ENCODE peak calls at places on chromosomes 16 and 17, in six cellular contexts. Q is H9, P is astrocyte, D is PC-3, U is Peyer's patch, T is AG04450. F is an unnamed sample.

GRCh38 chr16:72013888-72014538 is 5.5 kb downstream of the DHODH start:
- DNase-seq in Q (no peak), D (no peak), T (no peak), U (no peak), P (peak), F (no peak)

GRCh38 chr16:49019081-49019633 is 262.5 kb downstream of the CBLN1 start:
- DNase-seq in D (no peak), P (peak), T (no peak), Q (peak), U (no peak), F (no peak)

GRCh38 chr16:4624827-4625616 is 396 bp downstream of the MGRN1 start:
- DNase-seq in D (no peak), P (peak), U (peak), Q (peak), T (peak), F (peak)

GRCh38 chr17:69854381-69854780 is 220.6 kb upstream of the KCNJ16 start:
- DNase-seq in T (no peak), P (peak), Q (no peak), U (no peak), D (no peak), F (no peak)

GRCh38 chr16:53504161-53504663 is 1.2 kb upstream of the AKTIP start:
- DNase-seq in Q (no peak), P (peak), T (no peak), U (peak), D (no peak), F (no peak)

GRCh38 chr17:15448580-15448956 is 18.9 kb downstream of the CDRT4 start:
- DNase-seq in U (no peak), D (no peak), Q (no peak), T (no peak), P (no peak), F (no peak)

GRCh38 chr17:49384962-49385361 is 22.9 kb upstream of the ZNF652 start:
- DNase-seq in D (no peak), U (no peak), T (no peak), P (no peak), Q (no peak), F (no peak)

GRCh38 chr17:41689497-41690299 is 1.0 kb downstream of the EIF1 start:
- DNase-seq in D (peak), T (no peak), P (no peak), U (no peak), Q (no peak), F (no peak)

GRCh38 chr17:35088647-35088910 is 25.1 kb upstream of the RFFL start:
- DNase-seq in T (no peak), P (no peak), D (no peak), U (no peak), Q (peak), F (no peak)

GRCh38 chr17:1300580-1300905 is 21.1 kb downstream of the TRARG1 start:
- DNase-seq in Q (no peak), U (no peak), D (no peak), T (no peak), P (no peak), F (no peak)

GRCh38 chr17:58527306-58527705 is 12.9 kb upstream of the MTMR4 start:
- DNase-seq in T (no peak), U (no peak), P (no peak), D (no peak), Q (no peak), F (no peak)

GRCh38 chr17:6913608-6914443 is 82.0 kb upstream of the ALOX12 start:
- DNase-seq in D (peak), Q (peak), P (peak), T (no peak), U (peak), F (peak)

GRCh38 chr17:47316316-47316715 is 7.4 kb upstream of the EFCAB13 start:
- DNase-seq in T (no peak), Q (no peak), U (no peak), D (peak), P (peak), F (no peak)

GRCh38 chr17:76593338-76593737 is 7.7 kb upstream of the ST6GALNAC2 start:
- DNase-seq in P (no peak), T (no peak), D (peak), Q (no peak), U (no peak), F (no peak)

GRCh38 chr17:67111808-67112207 is 67.5 kb downstream of the CACNG1 start:
- DNase-seq in U (no peak), P (no peak), T (no peak), D (no peak), Q (no peak), F (no peak)

GRCh38 chr16:4200000-4200780 is 41.7 kb downstream of the SRL start:
- DNase-seq in D (peak), U (peak), P (peak), T (peak), Q (peak), F (no peak)

GRCh38 chr16:56294014-56294413 is 102.7 kb downstream of the GNAO1 start:
- DNase-seq in P (no peak), T (no peak), D (no peak), U (peak), Q (no peak), F (no peak)

GRCh38 chr16:4379001-4379688 is 7.5 kb downstream of the VASN start:
- DNase-seq in T (no peak), P (no peak), U (no peak), Q (no peak), D (no peak), F (no peak)

GRCh38 chr17:62824290-62825135 is 16.4 kb upstream of the MARCHF10 start:
- DNase-seq in U (no peak), P (peak), D (peak), T (peak), Q (peak), F (no peak)

GRCh38 chr16:30896203-30896889 is at the start of gene CTF1:
- DNase-seq in U (peak), P (peak), T (peak), Q (peak), D (peak), F (peak)

GRCh38 chr16:30895592-30896202 is 717 bp upstream of the CTF1 start:
- DNase-seq in T (no peak), D (peak), Q (no peak), P (no peak), U (no peak), F (no peak)

GRCh38 chr16:30899794-30900193 is 3.4 kb downstream of the CTF1 start:
- DNase-seq in P (no peak), D (no peak), T (no peak), Q (no peak), U (no peak), F (no peak)

GRCh38 chr16:30894540-30895368 is 877 bp upstream of the BCL7C start:
- DNase-seq in Q (no peak), P (no peak), D (peak), T (no peak), U (no peak), F (no peak)

DNA sequence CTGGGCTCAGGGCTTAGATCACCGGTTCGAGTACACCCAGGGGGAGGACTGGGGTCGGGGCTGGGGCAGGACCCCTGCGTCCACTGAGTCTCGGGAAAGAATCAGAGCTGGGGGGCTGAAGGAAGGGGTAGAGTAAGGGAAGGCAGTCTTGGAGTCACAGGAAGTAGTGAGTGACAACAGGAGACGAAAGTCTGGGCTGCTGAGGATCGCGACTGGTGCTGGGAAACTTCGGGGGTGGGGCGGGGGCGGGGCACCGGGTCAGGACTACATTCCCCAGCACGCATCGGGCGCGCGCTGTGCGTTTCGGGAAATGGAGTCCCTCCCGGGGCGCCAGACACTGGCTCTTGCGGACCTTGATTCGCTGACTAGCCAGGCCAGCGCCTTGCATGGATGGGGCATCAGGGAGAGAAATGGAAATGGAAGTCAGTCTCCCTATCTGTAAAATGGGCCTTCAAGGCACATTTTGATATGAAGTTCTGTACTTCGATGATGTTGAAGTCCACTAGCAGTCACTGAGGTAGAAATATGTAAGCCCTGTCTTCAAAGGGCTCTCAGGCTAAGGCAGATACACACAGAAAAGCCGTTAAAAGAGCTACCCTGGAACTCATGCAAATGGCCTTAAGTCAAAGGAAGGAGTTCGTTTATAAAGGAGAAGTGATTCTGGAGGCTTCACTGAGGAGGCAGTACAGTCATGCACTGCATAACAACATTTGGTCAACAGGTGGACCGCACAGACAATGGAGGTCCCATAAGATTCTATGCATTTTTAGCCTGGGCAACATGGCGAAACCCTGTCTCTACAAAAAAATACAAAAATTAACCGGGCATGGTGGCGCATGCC is 696 bp downstream of the CTF1 start:
- DNase-seq in D (peak), Q (peak), T (peak), U (peak), P (peak), F (peak)
- TF ChIP-seq CTCF in D (no peak), Q (no peak), T (no peak), U (no peak), P (no peak), F (no peak)

GRCh38 chr17:13939222-13939621 is 130.1 kb upstream of the COX10 start:
- DNase-seq in P (no peak), T (no peak), U (no peak), Q (no peak), D (peak), F (no peak)
- TF ChIP-seq CTCF in P (no peak), T (no peak), U (no peak), Q (peak), D (peak), F (no peak)

GRCh38 chr16:85025781-85026653 is 1.6 kb upstream of the KIAA0513 start:
- DNase-seq in P (no peak), D (no peak), Q (no peak), T (no peak), U (no peak), F (no peak)

GRCh38 chr16:85028638-85029412 is 1.2 kb downstream of the KIAA0513 start:
- DNase-seq in U (peak), Q (no peak), D (peak), P (peak), T (no peak), F (peak)

GRCh38 chr16:85027968-85028637 is 508 bp downstream of the KIAA0513 start:
- DNase-seq in Q (no peak), D (no peak), P (no peak), T (no peak), U (no peak), F (no peak)

GRCh38 chr16:85026696-85027095 is 899 bp upstream of the KIAA0513 start:
- DNase-seq in P (no peak), Q (no peak), D (peak), T (no peak), U (no peak), F (no peak)

DNA sequence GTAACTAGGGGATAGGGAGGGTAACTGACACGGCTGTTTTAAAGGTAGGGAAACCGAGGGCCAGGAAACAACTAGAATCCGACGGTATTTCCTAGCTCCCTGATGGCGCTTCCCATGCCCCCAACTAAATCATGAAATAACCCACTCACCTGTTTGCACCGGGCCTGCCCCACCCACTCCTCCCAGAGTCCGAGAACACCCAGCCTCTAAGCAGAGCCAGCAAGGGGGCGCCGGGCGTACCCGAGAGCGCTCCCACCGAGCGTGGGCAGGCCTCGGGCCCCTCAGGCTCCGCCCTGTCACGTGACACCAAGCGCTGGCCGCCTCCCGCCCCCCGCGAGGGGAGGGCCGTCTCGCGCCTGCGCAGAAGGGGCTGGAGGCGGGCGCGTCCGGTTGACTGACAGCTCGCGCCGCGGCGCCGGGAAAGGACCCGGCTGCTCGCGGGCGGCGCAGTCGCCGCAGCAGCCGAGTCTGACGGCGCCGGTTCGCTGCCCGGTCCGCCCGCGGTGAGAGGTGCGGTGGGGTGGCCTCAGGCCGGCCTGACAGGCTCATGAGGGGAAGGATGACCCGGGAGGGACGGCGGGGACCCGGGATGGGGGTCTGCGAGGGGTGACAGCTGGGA is at the start of gene KIAA0513:
- DNase-seq in T (peak), Q (peak), U (peak), D (peak), P (peak), F (peak)
- TF ChIP-seq CTCF in T (peak), Q (peak), U (peak), D (no peak), P (no peak), F (no peak)

DNA sequence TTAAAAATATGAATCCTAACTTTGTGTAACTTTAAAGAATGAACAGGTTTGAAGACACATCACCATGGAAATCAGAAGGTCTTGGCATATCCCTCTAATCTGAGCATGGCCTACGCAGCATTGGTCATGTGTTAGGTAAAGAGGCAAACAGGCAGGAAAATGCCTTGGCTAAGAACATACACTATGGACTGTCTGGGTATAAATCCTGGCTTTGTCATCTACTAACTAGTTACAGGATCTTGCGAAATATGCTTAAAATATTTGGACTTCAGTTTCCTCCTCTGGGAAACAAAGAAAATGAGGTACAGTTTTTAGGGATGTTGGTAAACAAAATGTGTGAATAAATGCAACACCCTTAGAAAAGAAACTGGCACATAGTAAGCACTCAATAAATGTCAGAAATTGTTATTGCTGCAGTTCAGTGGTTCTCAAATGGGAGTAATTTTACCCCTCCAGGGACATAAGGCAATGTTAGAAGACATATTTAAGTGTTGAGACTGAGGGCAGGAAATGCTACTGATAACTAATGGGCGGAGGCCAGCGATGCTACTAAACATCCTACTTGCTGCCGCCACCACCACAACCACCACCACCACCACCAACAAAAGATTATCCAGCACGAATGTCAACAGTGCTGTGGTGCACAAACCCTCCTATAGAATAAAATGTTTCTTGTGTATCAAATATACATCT is 770.8 kb upstream of the SOX9 start:
- DNase-seq in U (no peak), D (no peak), T (no peak), Q (no peak), P (no peak), F (no peak)
- TF ChIP-seq CTCF in U (no peak), D (no peak), T (no peak), Q (no peak), P (no peak), F (no peak)

GRCh38 chr17:80980397-80981061 is 11.1 kb upstream of the CHMP6 start:
- DNase-seq in Q (no peak), T (no peak), U (no peak), D (peak), P (peak), F (no peak)

GRCh38 chr17:80979547-80980378 is 11.9 kb upstream of the CHMP6 start:
- DNase-seq in D (no peak), Q (no peak), P (no peak), U (no peak), T (no peak), F (no peak)

GRCh38 chr17:80981929-80982425 is 9.7 kb upstream of the CHMP6 start:
- DNase-seq in D (no peak), P (no peak), T (no peak), U (no peak), Q (no peak), F (no peak)

GRCh38 chr17:80982426-80982974 is 9.1 kb upstream of the CHMP6 start:
- DNase-seq in Q (no peak), T (no peak), P (no peak), D (no peak), U (no peak), F (no peak)

DNA sequence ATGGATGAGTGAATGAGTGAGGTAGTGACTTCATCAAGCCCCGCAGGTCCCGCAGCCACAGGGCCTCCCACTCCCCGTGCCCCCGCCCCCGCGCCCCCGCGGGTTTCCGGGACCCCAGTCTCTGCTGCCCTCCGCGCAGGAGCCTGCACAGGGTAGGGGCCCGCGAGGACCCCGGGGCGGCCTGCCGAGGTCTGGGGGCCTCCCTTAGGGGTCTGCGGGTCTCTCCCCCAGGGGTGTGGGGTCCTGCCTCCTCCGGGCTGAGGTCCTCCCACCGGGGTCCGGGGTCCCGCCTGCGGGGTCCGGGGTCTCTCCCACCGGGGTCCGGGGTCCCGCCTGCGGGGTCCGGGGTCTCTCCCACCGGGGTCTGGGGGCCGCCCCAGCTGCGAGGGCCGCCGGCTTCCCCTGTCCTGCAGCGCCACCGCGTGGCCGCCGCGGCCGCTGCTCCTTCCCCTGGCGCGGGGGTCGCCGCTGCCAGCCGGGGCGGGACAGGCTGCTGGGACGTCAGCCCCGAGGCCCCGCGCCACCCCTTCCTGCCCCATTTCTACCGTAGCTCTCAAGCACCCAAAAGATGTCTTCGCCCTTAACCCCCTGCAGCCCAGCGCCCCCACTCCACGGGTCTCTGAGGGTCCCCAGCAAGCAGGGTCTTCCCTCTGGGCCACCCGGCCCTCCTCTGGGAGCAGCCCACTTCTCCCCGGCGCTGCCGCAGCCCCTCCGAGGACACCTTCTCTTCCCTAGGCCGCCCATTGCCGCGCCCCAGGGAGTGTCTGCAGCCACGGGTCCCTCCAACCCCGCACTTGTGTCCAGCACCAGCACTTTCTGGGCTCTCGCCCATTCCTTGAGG is 10.4 kb upstream of the CHMP6 start:
- DNase-seq in D (peak), Q (peak), U (no peak), P (no peak), T (no peak), F (peak)
- TF ChIP-seq CTCF in D (peak), Q (peak), U (peak), P (peak), T (peak), F (peak)

DNA sequence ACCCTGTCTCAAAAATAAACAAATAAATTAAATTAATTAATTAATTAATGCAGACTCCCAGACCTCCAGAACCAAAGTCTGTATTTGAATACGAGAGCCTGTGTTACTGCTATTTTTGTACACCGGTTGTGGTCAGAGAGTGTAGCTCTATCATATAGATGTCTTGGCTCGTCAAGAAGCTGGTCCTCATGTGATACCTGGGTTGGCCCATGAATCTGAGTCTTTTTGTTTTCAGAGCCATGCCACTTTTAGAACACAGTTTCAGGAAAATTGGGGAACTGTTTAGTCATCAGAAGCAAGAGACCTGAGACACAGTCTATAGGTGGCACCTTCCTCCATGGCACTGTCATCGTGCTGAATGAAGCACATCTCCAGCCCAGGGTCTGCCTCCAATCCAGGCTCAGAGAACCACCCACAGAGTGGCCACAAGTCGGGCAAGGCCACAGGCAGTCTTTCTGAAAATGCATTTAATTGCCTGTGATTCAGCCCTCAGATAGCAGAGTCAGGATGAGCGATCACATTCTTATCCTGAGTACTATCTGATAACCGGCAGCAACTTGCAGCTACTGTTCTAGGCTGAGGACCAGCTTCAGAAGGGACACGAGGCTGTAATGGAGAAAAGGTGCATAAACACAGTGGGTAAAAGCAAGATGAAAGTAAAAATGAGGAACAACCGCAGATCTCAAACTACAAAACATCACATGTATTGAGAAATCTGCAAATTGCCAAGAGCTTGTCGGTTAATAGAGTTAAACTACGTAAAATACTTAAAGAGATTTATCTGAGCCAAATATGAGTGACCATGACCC is 14.2 kb upstream of the HAPSTR1 start:
- DNase-seq in T (no peak), U (no peak), D (peak), P (peak), Q (no peak), F (no peak)
- TF ChIP-seq CTCF in T (no peak), U (no peak), D (no peak), P (no peak), Q (no peak), F (no peak)

DNA sequence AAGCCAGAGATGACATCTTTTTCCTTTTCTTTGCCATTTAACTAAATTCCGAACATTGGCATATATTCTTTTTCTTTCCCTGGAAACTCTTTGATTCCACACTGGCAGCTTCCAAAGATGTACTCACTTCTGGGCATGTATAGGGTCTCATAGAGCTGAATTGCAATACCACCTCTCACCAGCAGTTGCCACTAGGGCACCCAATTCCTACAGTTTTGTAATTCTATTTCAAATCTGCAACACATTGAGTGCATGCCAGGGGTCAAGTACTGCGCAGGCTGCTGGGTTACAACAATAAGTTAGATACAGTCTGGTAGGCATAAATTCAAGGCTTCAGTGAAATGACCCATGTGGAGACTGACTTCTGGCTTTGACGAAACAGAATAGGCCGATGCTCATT is 208.8 kb upstream of the NLRP1 start:
- DNase-seq in P (no peak), Q (no peak), T (no peak), D (no peak), U (no peak), F (no peak)
- TF ChIP-seq CTCF in P (peak), Q (peak), T (peak), D (peak), U (no peak), F (no peak)